ENCODE peak calls at places on chromosomes 13 and 19, in five cellular contexts. Y, H, S, V and D are unnamed samples.

GRCh38 chr19:39335168-39335567 is 675 bp downstream of the GMFG start:
- DNase-seq in Y (peak; percentile 50), H (no peak), S (no peak), V (no peak), D (no peak)

GRCh38 chr19:17757125-17757524 is 5.8 kb downstream of the FCHO1 start:
- DNase-seq in Y (no peak), H (peak; percentile 73), S (no peak), V (no peak), D (no peak)

GRCh38 chr19:46722421-46723022 is 5.6 kb upstream of the PRKD2 start:
- DNase-seq in Y (peak; percentile 68), H (no peak), S (no peak), V (no peak), D (no peak)

GRCh38 chr13:51923983-51924539 is 62.3 kb downstream of the CCDC70 start:
- DNase-seq in Y (no peak), H (no peak), S (no peak), V (no peak), D (no peak)

GRCh38 chr19:4539697-4540581 is at the start of gene LRG1:
- DNase-seq in Y (peak; percentile 57), H (no peak), S (no peak), V (peak; percentile 35), D (no peak)

GRCh38 chr13:33744589-33745369 is 73.2 kb upstream of the RFC3 start:
- DNase-seq in Y (no peak), H (peak; percentile 59), S (no peak), V (no peak), D (no peak)

GRCh38 chr13:38872693-38873092 is 117.9 kb downstream of the STOML3 start:
- DNase-seq in Y (peak; percentile 9), H (peak; percentile 21), S (no peak), V (no peak), D (peak; percentile 25)

GRCh38 chr19:40216013-40216776 is 2.0 kb downstream of the TTC9B start:
- DNase-seq in Y (no peak), H (no peak), S (no peak), V (no peak), D (no peak)

GRCh38 chr13:98672947-98673545 is 79.4 kb downstream of the SLC15A1 start:
- DNase-seq in Y (peak; percentile 57), H (peak; percentile 78), S (peak; percentile 81), V (no peak), D (peak; percentile 50)

GRCh38 chr19:1006711-1007398 is 6.6 kb downstream of the GRIN3B start:
- DNase-seq in Y (no peak), H (no peak), S (no peak), V (no peak), D (no peak)

GRCh38 chr13:82847595-82847994 is 1034.7 kb downstream of the SLITRK1 start:
- DNase-seq in Y (no peak), H (peak; percentile 2), S (no peak), V (no peak), D (no peak)

GRCh38 chr19:41927810-41928192 is 448 bp downstream of the ERFL start:
- DNase-seq in Y (no peak), H (no peak), S (no peak), V (no peak), D (no peak)